ENCODE peak calls at places on chromosomes 3 and 15, in five cellular contexts. G is RWPE1, V is transverse colon, C is tibial nerve, T is psoas muscle. H is an unnamed sample.

GRCh38 chr3:47291158-47291753 is 8.5 kb downstream of the KLHL18 start:
- DNase-seq in G (no peak), V (no peak), C (no peak), T (no peak), H (no peak)

GRCh38 chr3:69326821-69327433 is 59.0 kb downstream of the FRMD4B start:
- DNase-seq in G (no peak), V (no peak), C (no peak), T (no peak), H (no peak)

GRCh38 chr3:126925411-126926171 is 57.3 kb upstream of the PLXNA1 start:
- DNase-seq in G (no peak), V (no peak), C (no peak), T (no peak), H (no peak)

GRCh38 chr3:62149962-62150361 is 223.4 kb downstream of the FEZF2 start:
- DNase-seq in G (no peak), V (no peak), C (no peak), T (peak; percentile 57), H (no peak)

GRCh38 chr3:61425356-61425755 is 136.0 kb upstream of the PTPRG start:
- DNase-seq in G (peak; percentile 2), V (no peak), C (no peak), T (no peak), H (no peak)

GRCh38 chr3:66582721-66583141 is 81.9 kb upstream of the LRIG1 start:
- DNase-seq in G (no peak), V (peak; percentile 32), C (peak; percentile 25), T (peak; percentile 20), H (no peak)

GRCh38 chr3:156563900-156564682 is 9.2 kb upstream of the SSR3 start:
- DNase-seq in G (no peak), V (no peak), C (no peak), T (no peak), H (no peak)

GRCh38 chr3:52487788-52488691 is 7.1 kb upstream of the STAB1 start:
- DNase-seq in G (no peak), V (no peak), C (no peak), T (no peak), H (no peak)

GRCh38 chr3:65894126-65894525 is 144.6 kb downstream of the MAGI1 start:
- DNase-seq in G (no peak), V (no peak), C (no peak), T (no peak), H (no peak)

GRCh38 chr15:65902373-65902772 is 33.1 kb downstream of the RAB11A start:
- DNase-seq in G (peak; percentile 96), V (peak; percentile 80), C (no peak), T (no peak), H (peak; percentile 92)

GRCh38 chr3:61802772-61803171 is 241.4 kb downstream of the PTPRG start:
- DNase-seq in G (no peak), V (no peak), C (no peak), T (no peak), H (no peak)

GRCh38 chr3:195403841-195404408 is 38.9 kb downstream of the ACAP2 start:
- DNase-seq in G (no peak), V (no peak), C (no peak), T (no peak), H (no peak)

GRCh38 chr3:191762323-191762960 is 301.5 kb downstream of the PYDC2 start:
- DNase-seq in G (peak; percentile 41), V (no peak), C (no peak), T (no peak), H (no peak)

GRCh38 chr15:70264014-70264492 is 166.3 kb upstream of the TLE3 start:
- DNase-seq in G (no peak), V (no peak), C (no peak), T (no peak), H (no peak)

GRCh38 chr3:185318136-185318535 is 44.8 kb upstream of the MAP3K13 start:
- DNase-seq in G (no peak), V (no peak), C (no peak), T (no peak), H (peak; percentile 48)

GRCh38 chr15:90075420-90076289 is 26.6 kb downstream of the IDH2 start:
- DNase-seq in G (peak; percentile 85), V (peak; percentile 50), C (no peak), T (no peak), H (no peak)

GRCh38 chr3:66068255-66068654 is 29.5 kb upstream of the MAGI1 start:
- DNase-seq in G (no peak), V (no peak), C (no peak), T (no peak), H (no peak)

GRCh38 chr3:71016141-71016845 is 567.2 kb downstream of the FOXP1 start:
- DNase-seq in G (no peak), V (no peak), C (no peak), T (no peak), H (no peak)

GRCh38 chr15:56917652-56918045 is 795 bp upstream of the TCF12 start:
- DNase-seq in G (no peak), V (no peak), C (no peak), T (no peak), H (no peak)

GRCh38 chr3:49872801-49873281 is 3.1 kb upstream of the CAMKV start:
- DNase-seq in G (no peak), V (no peak), C (no peak), T (no peak), H (no peak)

GRCh38 chr3:8552223-8552762 is 50.7 kb downstream of the LMCD1 start:
- DNase-seq in G (no peak), V (no peak), C (no peak), T (no peak), H (no peak)

GRCh38 chr3:923161-923910 is 169.5 kb upstream of the CNTN6 start:
- DNase-seq in G (no peak), V (no peak), C (no peak), T (no peak), H (no peak)

GRCh38 chr3:137171834-137172603 is 214.2 kb downstream of the IL20RB start:
- DNase-seq in G (peak; percentile 41), V (no peak), C (no peak), T (no peak), H (no peak)

GRCh38 chr3:9948586-9948985 is 3.6 kb downstream of the PRRT3 start:
- DNase-seq in G (no peak), V (no peak), C (no peak), T (no peak), H (no peak)

GRCh38 chr3:10376353-10376752 is 55.4 kb upstream of the SEC13 start:
- DNase-seq in G (no peak), V (no peak), C (no peak), T (no peak), H (no peak)

DNA sequence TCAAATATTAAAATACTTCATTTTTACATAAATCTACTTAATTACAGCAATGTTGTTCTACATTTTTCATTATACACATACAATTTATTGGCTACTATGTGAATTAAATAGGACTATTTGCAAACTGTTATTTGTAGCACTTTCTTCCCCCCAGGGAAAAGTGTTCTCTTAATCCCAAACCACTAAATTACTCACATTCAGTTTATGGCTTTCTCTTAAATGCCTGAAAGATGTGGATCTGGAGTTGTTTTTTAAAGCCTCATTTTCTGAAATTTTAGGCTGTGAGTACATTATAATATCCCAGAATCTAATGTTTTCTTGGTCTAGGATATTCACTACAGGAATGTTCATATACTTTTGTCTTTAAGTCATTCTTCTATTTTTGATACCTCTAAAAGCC is 32.7 kb downstream of the PRTG start:
- DNase-seq in G (no peak), V (no peak), C (no peak), T (no peak), H (no peak)
- TF ChIP-seq CTCF in G (no peak), V (no peak), C (no peak), T (no peak), H (no peak)

GRCh38 chr15:49164865-49165264 is 5.2 kb upstream of the GALK2 start:
- DNase-seq in G (no peak), V (no peak), C (no peak), T (no peak), H (no peak)

GRCh38 chr15:49163678-49164077 is 6.4 kb upstream of the GALK2 start:
- DNase-seq in G (peak; percentile 43), V (no peak), C (no peak), T (no peak), H (no peak)

GRCh38 chr15:49169880-49170597 is at the start of gene GALK2:
- DNase-seq in G (peak; percentile 88), V (peak; percentile 92), C (peak; percentile 74), T (peak; percentile 77), H (peak; percentile 88)

GRCh38 chr15:49171790-49172189 is 1.7 kb downstream of the GALK2 start:
- DNase-seq in G (no peak), V (no peak), C (no peak), T (no peak), H (no peak)

DNA sequence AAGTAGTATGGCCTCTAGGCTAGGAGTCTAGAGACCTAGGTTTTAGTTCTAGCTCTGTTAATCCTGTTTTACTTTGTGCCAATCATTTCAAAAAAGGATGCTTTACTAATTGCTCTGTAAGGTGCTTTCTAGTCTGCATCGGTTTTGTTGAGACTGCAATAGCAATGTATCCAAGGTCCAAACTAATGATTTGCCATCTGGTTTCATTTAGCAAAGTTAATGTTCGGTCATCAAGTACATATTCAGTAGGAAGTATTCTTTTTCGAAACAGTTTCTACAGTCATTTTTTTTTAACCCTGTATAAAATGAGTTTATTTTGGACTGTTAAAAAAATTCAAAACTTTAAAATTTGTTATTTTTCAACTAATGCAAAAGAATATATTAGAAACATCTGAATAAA is 2.0 kb upstream of the GALK2 start:
- DNase-seq in G (no peak), V (no peak), C (no peak), T (no peak), H (no peak)
- TF ChIP-seq CTCF in G (no peak), V (no peak), C (no peak), T (no peak), H (no peak)

DNA sequence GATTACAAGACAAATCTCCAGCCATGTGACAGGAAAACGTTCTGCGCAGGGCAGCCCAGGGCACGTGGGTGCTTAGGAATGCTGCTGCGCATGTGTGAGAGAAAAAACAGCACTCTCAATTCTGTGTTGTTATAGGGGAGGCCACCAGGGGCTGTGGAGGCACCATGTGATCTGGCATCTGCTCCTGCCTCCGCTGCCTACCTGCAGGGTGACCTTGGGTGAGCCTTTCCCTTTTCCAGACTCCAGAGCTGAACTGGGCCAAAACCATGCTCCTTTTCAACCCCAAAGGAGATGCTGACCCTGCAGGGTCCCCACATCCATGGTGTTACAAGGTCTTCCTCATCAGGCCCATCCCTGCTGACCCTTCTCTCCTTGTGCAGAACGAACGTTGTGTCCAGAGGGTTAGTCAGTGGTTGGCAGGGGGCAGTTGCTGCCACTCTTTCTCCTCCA is 81.5 kb upstream of the RASGRF1 start:
- DNase-seq in G (no peak), V (no peak), C (no peak), T (no peak), H (no peak)
- TF ChIP-seq CTCF in G (no peak), V (no peak), C (no peak), T (no peak), H (no peak)

DNA sequence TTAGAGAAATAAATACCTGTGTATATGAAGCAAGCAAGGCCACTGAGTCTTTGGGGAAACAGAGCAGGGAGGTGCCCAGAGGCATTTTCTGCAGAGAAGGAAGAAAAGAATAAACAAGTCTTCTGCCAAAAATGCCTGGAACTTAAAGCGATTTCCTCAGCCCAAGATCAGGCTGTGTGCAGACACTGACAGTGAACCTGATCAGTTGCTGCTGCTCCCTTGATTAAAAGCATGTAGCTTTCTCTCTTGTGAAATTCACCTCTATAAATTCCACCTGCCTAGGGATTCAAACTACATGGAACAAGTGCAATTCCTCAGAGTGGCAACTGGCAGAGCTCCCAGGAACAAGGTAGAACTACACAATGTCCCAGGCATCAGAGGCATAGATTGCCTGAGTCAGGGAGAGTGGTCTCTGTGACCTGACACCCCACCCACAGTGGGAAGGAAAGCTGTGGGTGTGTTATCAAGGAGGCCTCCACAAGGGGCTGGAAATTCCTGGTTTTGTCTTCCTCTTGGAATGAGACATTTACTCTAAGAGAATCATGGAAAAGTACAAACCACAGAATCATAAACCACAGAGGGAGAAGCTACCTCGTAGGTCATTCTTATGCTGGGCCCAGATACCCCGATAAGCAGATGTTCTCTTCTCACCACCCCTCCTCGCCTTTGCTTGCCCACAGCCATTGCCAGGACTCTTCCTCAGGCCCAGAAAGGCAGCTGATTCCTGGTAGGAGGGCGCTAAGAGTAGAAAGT is 1.8 kb upstream of the ZBTB38 start:
- DNase-seq in G (peak; percentile 42), V (peak; percentile 61), C (peak; percentile 30), T (peak; percentile 46), H (peak; percentile 46)
- TF ChIP-seq CTCF in G (no peak), V (peak; percentile 30), C (no peak), T (no peak), H (no peak)

H was measured in Calu3.